ENCODE peak calls at places on chromosomes 1 and 21, in seven cellular contexts. V is mesendoderm, I is H1, F is neuronal stem cell, M is mesenchymal stem cell, B is IMR-90, J is H9. O is an unnamed sample.

GRCh38 chr1:169874229-169874628 is 19.5 kb downstream of the SCYL3 start:
- DNase-seq in V (no peak), I (no peak), F (no peak), M (peak; percentile 87), B (peak; percentile 84), J (no peak), O (peak; percentile 24)

GRCh38 chr1:219833214-219833816 is 95.0 kb downstream of the SLC30A10 start:
- DNase-seq in V (no peak), I (no peak), F (no peak), M (no peak), B (no peak), J (peak; percentile 52), O (no peak)

GRCh38 chr1:33045814-33046213 is 9.1 kb upstream of the AK2 start:
- DNase-seq in V (peak; percentile 43), I (no peak), F (no peak), M (no peak), B (peak; percentile 52), J (no peak), O (no peak)

GRCh38 chr1:158180741-158181576 is at the start of gene CD1D:
- DNase-seq in V (peak; percentile 64), I (peak; percentile 19), F (peak; percentile 40), M (peak; percentile 56), B (no peak), J (peak; percentile 64), O (no peak)

GRCh38 chr1:204972461-204972860 is 70.6 kb upstream of the CNTN2 start:
- DNase-seq in V (no peak), I (no peak), F (no peak), M (no peak), B (no peak), J (no peak), O (no peak)

GRCh38 chr1:57210881-57211280 is 213.0 kb downstream of the DAB1 start:
- DNase-seq in V (no peak), I (no peak), F (no peak), M (no peak), B (no peak), J (no peak), O (no peak)

GRCh38 chr1:228646717-228647522 is 88.4 kb upstream of the RHOU start:
- DNase-seq in V (peak; percentile 77), I (no peak), F (peak; percentile 27), M (peak; percentile 81), B (peak; percentile 39), J (peak; percentile 56), O (peak; percentile 13)

GRCh38 chr1:25090707-25091422 is 141.4 kb downstream of the SYF2 start:
- DNase-seq in V (peak; percentile 61), I (no peak), F (no peak), M (no peak), B (no peak), J (no peak), O (no peak)

GRCh38 chr1:215045647-215046308 is 36.8 kb upstream of the KCNK2 start:
- DNase-seq in V (no peak), I (no peak), F (no peak), M (no peak), B (no peak), J (no peak), O (peak; percentile 97)

GRCh38 chr1:9078035-9078948 is 8.9 kb upstream of the SLC2A5 start:
- DNase-seq in V (peak; percentile 73), I (no peak), F (no peak), M (peak; percentile 88), B (peak; percentile 65), J (no peak), O (no peak)

GRCh38 chr1:16266411-16267118 is 29.6 kb upstream of the CPLANE2 start:
- DNase-seq in V (peak; percentile 28), I (no peak), F (no peak), M (peak; percentile 29), B (peak; percentile 56), J (no peak), O (no peak)

GRCh38 chr1:116195077-116195868 is 84.1 kb downstream of the MAB21L3 start:
- DNase-seq in V (no peak), I (no peak), F (no peak), M (no peak), B (no peak), J (no peak), O (peak; percentile 16)

GRCh38 chr1:233656032-233656620 is 42.2 kb downstream of the KCNK1 start:
- DNase-seq in V (no peak), I (no peak), F (no peak), M (no peak), B (no peak), J (no peak), O (peak; percentile 22)

GRCh38 chr1:100322436-100323211 is 29.7 kb upstream of the CDC14A start:
- DNase-seq in V (no peak), I (no peak), F (no peak), M (peak; percentile 2), B (peak; percentile 31), J (no peak), O (no peak)

GRCh38 chr1:219189021-219189824 is 15.5 kb downstream of the LYPLAL1 start:
- DNase-seq in V (no peak), I (no peak), F (no peak), M (peak; percentile 62), B (peak; percentile 83), J (no peak), O (peak; percentile 3)

GRCh38 chr1:164695956-164696665 is 137.1 kb downstream of the PBX1 start:
- DNase-seq in V (no peak), I (no peak), F (no peak), M (no peak), B (peak; percentile 38), J (no peak), O (no peak)

GRCh38 chr1:31523012-31523411 is 53.3 kb upstream of the TINAGL1 start:
- DNase-seq in V (no peak), I (no peak), F (no peak), M (no peak), B (no peak), J (no peak), O (peak; percentile 94)

GRCh38 chr1:174017231-174017970 is 4.8 kb downstream of the RC3H1 start:
- DNase-seq in V (no peak), I (no peak), F (no peak), M (no peak), B (peak; percentile 35), J (no peak), O (no peak)

GRCh38 chr1:190475394-190476250 is 2.0 kb downstream of the BRINP3 start:
- DNase-seq in V (peak; percentile 30), I (no peak), F (no peak), M (no peak), B (peak; percentile 11), J (peak; percentile 59), O (no peak)

GRCh38 chr1:155957411-155957915 is 16.0 kb downstream of the RXFP4 start:
- DNase-seq in V (no peak), I (no peak), F (no peak), M (no peak), B (no peak), J (no peak), O (peak; percentile 92)

GRCh38 chr1:60088620-60089155 is 15.1 kb upstream of the C1orf87 start:
- DNase-seq in V (no peak), I (no peak), F (no peak), M (no peak), B (no peak), J (no peak), O (no peak)

DNA sequence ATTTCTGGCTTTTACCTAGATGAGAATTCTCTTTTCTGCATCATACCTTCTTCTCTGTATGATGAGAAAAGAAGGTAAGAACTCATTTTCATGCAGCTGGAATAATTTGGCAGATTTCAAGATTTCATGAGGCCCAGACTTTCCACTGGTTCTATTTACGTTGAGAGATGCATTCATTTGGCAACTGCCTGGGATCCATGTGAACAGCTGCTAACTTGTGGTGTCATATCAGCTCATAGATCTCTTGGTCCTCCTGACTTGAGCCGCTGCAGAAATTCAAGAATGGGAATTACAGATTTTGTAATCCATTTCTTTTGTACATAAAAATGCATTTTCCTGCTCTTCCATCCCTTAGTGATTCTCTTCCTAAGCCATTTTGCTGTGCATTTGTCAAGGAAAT is 17.1 kb upstream of the C1orf87 start:
- DNase-seq in V (no peak), I (no peak), F (no peak), M (no peak), B (no peak), J (no peak), O (no peak)
- H3K79me1 ChIP-seq in V (no peaks in the 10 kb centered on the region), I (no peaks in the 10 kb centered on the region), F (no peaks in the 10 kb centered on the region), M (no peaks in the 10 kb centered on the region), B (no peaks in the 10 kb centered on the region), J (no peaks in the 10 kb centered on the region), O (no peaks in the 10 kb centered on the region)

DNA sequence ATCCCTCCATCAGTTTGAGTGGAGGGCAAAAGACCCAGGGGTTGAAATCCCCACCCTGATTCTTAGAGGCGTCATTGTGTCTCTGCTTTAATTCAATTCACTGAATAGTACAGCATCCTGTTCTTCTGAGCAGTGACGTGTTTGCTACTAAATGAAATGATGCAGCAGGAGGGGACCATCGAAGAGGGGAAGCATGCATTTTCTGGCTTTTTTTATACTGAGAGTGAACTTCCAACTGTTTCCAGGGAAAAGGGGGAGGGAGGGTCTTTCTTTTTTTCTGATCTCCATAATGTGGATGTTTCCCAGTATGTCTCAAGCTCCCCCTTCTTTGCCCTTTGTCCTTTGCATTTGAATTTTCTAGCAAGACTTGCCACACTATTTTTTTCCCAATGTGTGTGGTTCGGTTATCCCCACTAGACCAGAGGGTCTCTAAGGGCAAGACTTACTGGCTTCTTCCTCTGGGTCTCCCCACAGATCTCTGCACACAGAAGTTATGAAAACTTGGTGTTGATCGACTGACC is 2.7 kb downstream of the INTS3 start:
- DNase-seq in V (no peak), I (no peak), F (no peak), M (no peak), B (no peak), J (no peak), O (no peak)
- H3K27ac ChIP-seq in V (no peak overlapping the region), I (no peak overlapping the region), F (no peak overlapping the region), M (no peak overlapping the region), B (no peak overlapping the region), J (no peak overlapping the region), O (no peak overlapping the region)

DNA sequence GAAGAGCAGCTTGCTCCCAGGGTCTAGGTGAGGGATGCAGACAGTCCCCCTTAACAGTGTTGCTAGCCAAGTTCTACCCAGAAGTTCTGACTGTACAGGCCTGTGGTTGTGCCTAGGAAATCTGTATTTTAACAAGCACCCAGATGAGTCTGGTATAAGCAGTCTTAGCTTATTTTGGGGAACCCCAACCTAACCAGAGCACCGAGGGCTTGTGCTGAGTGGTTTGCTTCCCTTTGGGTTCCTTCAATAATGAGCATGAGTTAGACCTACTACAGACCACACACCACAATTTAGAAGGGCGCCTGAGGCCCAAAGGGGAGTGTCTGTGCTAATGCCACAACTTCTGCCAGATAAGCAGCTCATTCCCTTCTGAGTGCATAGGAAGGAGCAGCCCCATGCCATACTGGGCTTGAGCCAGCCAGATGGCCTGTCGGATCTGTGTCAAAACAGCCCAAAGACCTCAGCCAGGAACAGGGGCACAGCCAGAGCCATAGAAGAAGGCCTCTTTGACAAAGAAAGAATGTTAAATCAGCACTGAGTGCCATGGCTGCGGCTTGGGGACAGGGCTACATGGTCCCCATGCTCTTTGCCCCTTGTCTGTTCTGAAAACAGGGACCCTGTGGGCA is 15.4 kb upstream of the LSS start:
- DNase-seq in V (no peak), I (no peak), F (no peak), M (no peak), B (no peak), J (no peak), O (no peak)
- H3K23ac ChIP-seq in V (no peak overlapping the region), I (no peak overlapping the region), F (no peak overlapping the region), M (no peak overlapping the region), B (no peak overlapping the region), J (no peak overlapping the region), O (no peak overlapping the region)

DNA sequence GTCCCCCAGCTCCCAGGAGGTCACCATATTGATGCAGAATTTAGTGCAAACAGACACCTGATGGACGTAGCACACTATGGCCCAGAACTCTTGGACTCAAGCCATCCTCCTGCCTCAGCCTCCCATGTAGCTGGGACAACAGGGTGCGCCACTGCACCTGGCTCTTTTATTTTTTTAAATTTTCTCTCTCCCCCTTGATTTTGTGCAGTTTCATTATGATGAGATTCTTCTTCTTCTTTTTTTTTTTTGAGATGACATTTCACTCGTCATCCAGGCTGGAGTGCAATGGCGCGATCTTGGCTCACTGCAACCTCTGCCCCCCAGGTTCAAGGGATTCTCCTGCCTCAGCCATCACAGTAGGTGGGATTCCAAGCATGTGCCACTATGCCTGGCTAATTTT is 63.8 kb downstream of the RPS6KA1 start:
- DNase-seq in V (no peak), I (no peak), F (no peak), M (no peak), B (no peak), J (no peak), O (no peak)
- H3K79me1 ChIP-seq in V (no peaks in the 10 kb centered on the region), I (no peaks in the 10 kb centered on the region), F (no peaks in the 10 kb centered on the region), M (no peaks in the 10 kb centered on the region), B (no peaks in the 10 kb centered on the region), J (no peaks in the 10 kb centered on the region), O (no peaks in the 10 kb centered on the region)

O was measured in trophoblast cell.